ENCODE peak calls at places on chromosomes 1 and 21, in nine cellular contexts. N, Q, R, X, Z, Y, L, J and V are unnamed samples.

GRCh38 chr1:20426923-20427322 is 59.1 kb downstream of the CAMK2N1 start:
- DNase-seq in N (no peak), L (peak; percentile 90), Q (peak; percentile 50), R (no peak), J (no peak), Z (no peak), Y (peak; percentile 23), X (no peak), V (no peak)

GRCh38 chr1:42845866-42846256 is 552 bp upstream of the ZNF691 start:
- DNase-seq in Z (peak; percentile 17), L (no peak), R (no peak), Q (no peak), J (no peak), X (no peak), Y (no peak), N (no peak), V (peak; percentile 81)

GRCh38 chr21:27085387-27085786 is 118.5 kb upstream of the ADAMTS5 start:
- DNase-seq in Q (no peak), R (no peak), J (no peak), Z (no peak), Y (no peak), X (no peak), N (no peak), L (no peak), V (no peak)

GRCh38 chr1:59738152-59738551 is 76.6 kb upstream of the HOOK1 start:
- DNase-seq in Q (no peak), L (peak; percentile 54), N (no peak), J (no peak), Y (no peak), Z (peak; percentile 95), X (no peak), R (no peak), V (no peak)

GRCh38 chr1:29471487-29472313 is 235.4 kb downstream of the PTPRU start:
- DNase-seq in L (no peak), Y (no peak), J (no peak), X (no peak), Z (peak; percentile 89), R (no peak), N (no peak), Q (peak; percentile 23), V (peak; percentile 94)

GRCh38 chr1:54122131-54122751 is 30.6 kb downstream of the CDCP2 start:
- DNase-seq in Z (peak; percentile 41), J (no peak), Q (no peak), N (no peak), R (no peak), X (no peak), Y (no peak), L (no peak), V (no peak)

GRCh38 chr1:2583331-2583791 is 3.2 kb upstream of the PRXL2B start:
- DNase-seq in X (no peak), Z (no peak), Q (peak; percentile 39), L (no peak), N (no peak), R (no peak), Y (peak; percentile 56), J (peak; percentile 71), V (no peak)

GRCh38 chr1:53187371-53187770 is 9.3 kb upstream of the CPT2 start:
- DNase-seq in Q (no peak), Y (no peak), Z (no peak), X (no peak), N (no peak), J (no peak), R (no peak), L (peak; percentile 32), V (no peak)

GRCh38 chr21:17612565-17613241 is at the start of gene BTG3:
- DNase-seq in L (peak; percentile 82), Z (peak; percentile 98), X (peak; percentile 78), Y (peak; percentile 89), Q (peak; percentile 84), J (peak; percentile 94), N (peak; percentile 61), R (peak; percentile 87), V (peak; percentile 90)

GRCh38 chr1:12005488-12006166 is 13.7 kb upstream of the MIIP start:
- DNase-seq in L (no peak), N (no peak), Y (no peak), J (no peak), Q (no peak), X (no peak), Z (no peak), R (no peak), V (peak; percentile 26)

GRCh38 chr1:1752671-1753606 is 25.3 kb downstream of the NADK start:
- DNase-seq in Q (peak; percentile 4), Y (no peak), L (no peak), J (peak; percentile 78), R (no peak), X (no peak), Z (no peak), N (no peak), V (no peak)

GRCh38 chr1:36115931-36116330 is 9.1 kb downstream of the COL8A2 start:
- DNase-seq in Y (no peak), N (no peak), Z (no peak), L (peak; percentile 76), Q (no peak), R (no peak), X (no peak), J (no peak), V (no peak)

GRCh38 chr1:170424346-170424745 is 107.6 kb upstream of the GORAB start:
- DNase-seq in R (no peak), Z (no peak), L (peak; percentile 66), N (no peak), J (no peak), Y (no peak), Q (peak; percentile 20), X (no peak), V (no peak)

GRCh38 chr1:88191917-88192316 is 492.2 kb upstream of the PKN2 start:
- DNase-seq in Y (no peak), Z (no peak), R (no peak), N (no peak), J (no peak), X (no peak), Q (no peak), L (no peak), V (no peak)

GRCh38 chr1:154501423-154502065 is 475 bp upstream of the TDRD10 start:
- DNase-seq in N (no peak), Y (peak; percentile 35), R (peak; percentile 20), Q (peak; percentile 27), Z (no peak), L (no peak), X (no peak), J (peak; percentile 91), V (no peak)